ENCODE peak calls at places on chromosomes 7 and 10, in five cellular contexts. One of them, this sample, is unnamed.

GRCh38 chr7:131164025-131164899 is 163.4 kb upstream of the MKLN1 start:
- DNase-seq in left ventricle myocardium inferior: no peak
- DNase-seq in thoracic aorta: no peak
- DNase-seq in BE2C: no peak
- DNase-seq in mammary epithelial cell: peak
- DNase-seq in this sample: peak

GRCh38 chr10:112716076-112716475 is 234.0 kb upstream of the TCF7L2 start:
- DNase-seq in left ventricle myocardium inferior: no peak
- DNase-seq in thoracic aorta: no peak
- DNase-seq in BE2C: no peak
- DNase-seq in mammary epithelial cell: peak
- DNase-seq in this sample: no peak

GRCh38 chr7:149466364-149466763 is 5.5 kb upstream of the ZNF777 start:
- DNase-seq in left ventricle myocardium inferior: no peak
- DNase-seq in thoracic aorta: no peak
- DNase-seq in BE2C: no peak
- DNase-seq in mammary epithelial cell: no peak
- DNase-seq in this sample: no peak

GRCh38 chr10:86668297-86669165 is at the start of gene LDB3:
- DNase-seq in left ventricle myocardium inferior: peak
- DNase-seq in thoracic aorta: peak
- DNase-seq in BE2C: peak
- DNase-seq in mammary epithelial cell: no peak
- DNase-seq in this sample: peak

GRCh38 chr10:60878224-60878623 is 65.8 kb downstream of the RHOBTB1 start:
- DNase-seq in left ventricle myocardium inferior: no peak
- DNase-seq in thoracic aorta: no peak
- DNase-seq in BE2C: no peak
- DNase-seq in mammary epithelial cell: peak
- DNase-seq in this sample: no peak

GRCh38 chr7:50206521-50207250 is 97.8 kb upstream of the IKZF1 start:
- DNase-seq in left ventricle myocardium inferior: no peak
- DNase-seq in thoracic aorta: no peak
- DNase-seq in BE2C: no peak
- DNase-seq in mammary epithelial cell: no peak
- DNase-seq in this sample: no peak

GRCh38 chr10:67772151-67772550 is 65.8 kb downstream of the DNAJC12 start:
- DNase-seq in left ventricle myocardium inferior: no peak
- DNase-seq in thoracic aorta: no peak
- DNase-seq in BE2C: no peak
- DNase-seq in mammary epithelial cell: no peak
- DNase-seq in this sample: no peak

GRCh38 chr7:46485481-46486065 is 564.5 kb upstream of the IGFBP3 start:
- DNase-seq in left ventricle myocardium inferior: no peak
- DNase-seq in thoracic aorta: no peak
- DNase-seq in BE2C: no peak
- DNase-seq in mammary epithelial cell: peak
- DNase-seq in this sample: peak

GRCh38 chr7:85630904-85631582 is 444.2 kb upstream of the SEMA3D start:
- DNase-seq in left ventricle myocardium inferior: no peak
- DNase-seq in thoracic aorta: no peak
- DNase-seq in BE2C: no peak
- DNase-seq in mammary epithelial cell: no peak
- DNase-seq in this sample: peak

GRCh38 chr10:90985301-90985700 is 64.4 kb upstream of the ANKRD1 start:
- DNase-seq in left ventricle myocardium inferior: no peak
- DNase-seq in thoracic aorta: no peak
- DNase-seq in BE2C: no peak
- DNase-seq in mammary epithelial cell: no peak
- DNase-seq in this sample: no peak

GRCh38 chr7:133742709-133743538 is 384.2 kb upstream of the LRGUK start:
- DNase-seq in left ventricle myocardium inferior: no peak
- DNase-seq in thoracic aorta: no peak
- DNase-seq in BE2C: peak
- DNase-seq in mammary epithelial cell: peak
- DNase-seq in this sample: peak

GRCh38 chr10:110872984-110873569 is 1.3 kb downstream of the PDCD4 start:
- DNase-seq in left ventricle myocardium inferior: no peak
- DNase-seq in thoracic aorta: no peak
- DNase-seq in BE2C: no peak
- DNase-seq in mammary epithelial cell: no peak
- DNase-seq in this sample: peak

GRCh38 chr10:127447197-127447596 is 101.9 kb upstream of the NPS start:
- DNase-seq in left ventricle myocardium inferior: no peak
- DNase-seq in thoracic aorta: no peak
- DNase-seq in BE2C: no peak
- DNase-seq in mammary epithelial cell: no peak
- DNase-seq in this sample: no peak

GRCh38 chr7:102050864-102051460 is 233.5 kb downstream of the CUX1 start:
- DNase-seq in left ventricle myocardium inferior: no peak
- DNase-seq in thoracic aorta: no peak
- DNase-seq in BE2C: no peak
- DNase-seq in mammary epithelial cell: peak
- DNase-seq in this sample: no peak

GRCh38 chr7:54877683-54878082 is 118.7 kb upstream of the SEC61G start:
- DNase-seq in left ventricle myocardium inferior: no peak
- DNase-seq in thoracic aorta: no peak
- DNase-seq in BE2C: peak
- DNase-seq in mammary epithelial cell: peak
- DNase-seq in this sample: peak

GRCh38 chr10:73950569-73950968 is 39.6 kb downstream of the PLAU start:
- DNase-seq in left ventricle myocardium inferior: no peak
- DNase-seq in thoracic aorta: no peak
- DNase-seq in BE2C: peak
- DNase-seq in mammary epithelial cell: no peak
- DNase-seq in this sample: peak

GRCh38 chr7:29106128-29106988 is 40.0 kb downstream of the CPVL start:
- DNase-seq in left ventricle myocardium inferior: no peak
- DNase-seq in thoracic aorta: no peak
- DNase-seq in BE2C: peak
- DNase-seq in mammary epithelial cell: peak
- DNase-seq in this sample: peak

GRCh38 chr10:117544729-117545140 is 2.2 kb downstream of the EMX2 start:
- DNase-seq in left ventricle myocardium inferior: no peak
- DNase-seq in thoracic aorta: no peak
- DNase-seq in BE2C: no peak
- DNase-seq in mammary epithelial cell: no peak
- DNase-seq in this sample: no peak

GRCh38 chr10:62912086-62912485 is 95.9 kb upstream of the EGR2 start:
- DNase-seq in left ventricle myocardium inferior: no peak
- DNase-seq in thoracic aorta: no peak
- DNase-seq in BE2C: no peak
- DNase-seq in mammary epithelial cell: no peak
- DNase-seq in this sample: no peak

GRCh38 chr10:71272122-71272771 is 46.8 kb upstream of the SLC29A3 start:
- DNase-seq in left ventricle myocardium inferior: no peak
- DNase-seq in thoracic aorta: no peak
- DNase-seq in BE2C: no peak
- DNase-seq in mammary epithelial cell: peak
- DNase-seq in this sample: peak

GRCh38 chr10:95467162-95467599 is 94.0 kb downstream of the SORBS1 start:
- DNase-seq in left ventricle myocardium inferior: peak
- DNase-seq in thoracic aorta: no peak
- DNase-seq in BE2C: no peak
- DNase-seq in mammary epithelial cell: peak
- DNase-seq in this sample: peak

GRCh38 chr7:128815289-128815938 is 14.8 kb upstream of the FLNC start:
- DNase-seq in left ventricle myocardium inferior: no peak
- DNase-seq in thoracic aorta: no peak
- DNase-seq in BE2C: no peak
- DNase-seq in mammary epithelial cell: no peak
- DNase-seq in this sample: no peak

GRCh38 chr10:113133497-113133896 is 183.4 kb downstream of the TCF7L2 start:
- DNase-seq in left ventricle myocardium inferior: no peak
- DNase-seq in thoracic aorta: no peak
- DNase-seq in BE2C: no peak
- DNase-seq in mammary epithelial cell: no peak
- DNase-seq in this sample: peak

GRCh38 chr10:95414844-95415545 is 124.2 kb upstream of the PDLIM1 start:
- DNase-seq in left ventricle myocardium inferior: peak
- DNase-seq in thoracic aorta: no peak
- DNase-seq in BE2C: no peak
- DNase-seq in mammary epithelial cell: peak
- DNase-seq in this sample: no peak

GRCh38 chr10:97412891-97413304 is 11.8 kb upstream of the RRP12 start:
- DNase-seq in left ventricle myocardium inferior: no peak
- DNase-seq in thoracic aorta: no peak
- DNase-seq in BE2C: no peak
- DNase-seq in mammary epithelial cell: peak
- DNase-seq in this sample: no peak

GRCh38 chr7:14988941-14989340 is 86.4 kb upstream of the DGKB start:
- DNase-seq in left ventricle myocardium inferior: no peak
- DNase-seq in thoracic aorta: no peak
- DNase-seq in BE2C: peak
- DNase-seq in mammary epithelial cell: no peak
- DNase-seq in this sample: no peak

GRCh38 chr7:43669286-43670081 is 59.8 kb downstream of the COA1 start:
- DNase-seq in left ventricle myocardium inferior: no peak
- DNase-seq in thoracic aorta: no peak
- DNase-seq in BE2C: no peak
- DNase-seq in mammary epithelial cell: no peak
- DNase-seq in this sample: peak

GRCh38 chr10:48594371-48594770 is 10.5 kb downstream of the ARHGAP22 start:
- DNase-seq in left ventricle myocardium inferior: no peak
- DNase-seq in thoracic aorta: no peak
- DNase-seq in BE2C: no peak
- DNase-seq in mammary epithelial cell: no peak
- DNase-seq in this sample: no peak

GRCh38 chr7:33841658-33842057 is 63.7 kb upstream of the BMPER start:
- DNase-seq in left ventricle myocardium inferior: no peak
- DNase-seq in thoracic aorta: no peak
- DNase-seq in BE2C: no peak
- DNase-seq in mammary epithelial cell: peak
- DNase-seq in this sample: peak

GRCh38 chr7:23418046-23418445 is 52.2 kb downstream of the IGF2BP3 start:
- DNase-seq in left ventricle myocardium inferior: no peak
- DNase-seq in thoracic aorta: no peak
- DNase-seq in BE2C: no peak
- DNase-seq in mammary epithelial cell: peak
- DNase-seq in this sample: peak

GRCh38 chr7:131769241-131769640 is 212.8 kb upstream of the PODXL start:
- DNase-seq in left ventricle myocardium inferior: no peak
- DNase-seq in thoracic aorta: no peak
- DNase-seq in BE2C: no peak
- DNase-seq in mammary epithelial cell: peak
- DNase-seq in this sample: peak

GRCh38 chr7:133235212-133235883 is 17.5 kb upstream of the EXOC4 start:
- DNase-seq in left ventricle myocardium inferior: no peak
- DNase-seq in thoracic aorta: no peak
- DNase-seq in BE2C: no peak
- DNase-seq in mammary epithelial cell: peak
- DNase-seq in this sample: peak

GRCh38 chr7:7948233-7948632 is 20.4 kb upstream of the GLCCI1 start:
- DNase-seq in left ventricle myocardium inferior: no peak
- DNase-seq in thoracic aorta: no peak
- DNase-seq in BE2C: no peak
- DNase-seq in mammary epithelial cell: no peak
- DNase-seq in this sample: no peak

GRCh38 chr7:7946486-7946885 is 22.1 kb upstream of the GLCCI1 start:
- DNase-seq in left ventricle myocardium inferior: no peak
- DNase-seq in thoracic aorta: no peak
- DNase-seq in BE2C: no peak
- DNase-seq in mammary epithelial cell: no peak
- DNase-seq in this sample: no peak

GRCh38 chr7:7943951-7944350 is 24.6 kb upstream of the GLCCI1 start:
- DNase-seq in left ventricle myocardium inferior: no peak
- DNase-seq in thoracic aorta: no peak
- DNase-seq in BE2C: no peak
- DNase-seq in mammary epithelial cell: peak
- DNase-seq in this sample: no peak

DNA sequence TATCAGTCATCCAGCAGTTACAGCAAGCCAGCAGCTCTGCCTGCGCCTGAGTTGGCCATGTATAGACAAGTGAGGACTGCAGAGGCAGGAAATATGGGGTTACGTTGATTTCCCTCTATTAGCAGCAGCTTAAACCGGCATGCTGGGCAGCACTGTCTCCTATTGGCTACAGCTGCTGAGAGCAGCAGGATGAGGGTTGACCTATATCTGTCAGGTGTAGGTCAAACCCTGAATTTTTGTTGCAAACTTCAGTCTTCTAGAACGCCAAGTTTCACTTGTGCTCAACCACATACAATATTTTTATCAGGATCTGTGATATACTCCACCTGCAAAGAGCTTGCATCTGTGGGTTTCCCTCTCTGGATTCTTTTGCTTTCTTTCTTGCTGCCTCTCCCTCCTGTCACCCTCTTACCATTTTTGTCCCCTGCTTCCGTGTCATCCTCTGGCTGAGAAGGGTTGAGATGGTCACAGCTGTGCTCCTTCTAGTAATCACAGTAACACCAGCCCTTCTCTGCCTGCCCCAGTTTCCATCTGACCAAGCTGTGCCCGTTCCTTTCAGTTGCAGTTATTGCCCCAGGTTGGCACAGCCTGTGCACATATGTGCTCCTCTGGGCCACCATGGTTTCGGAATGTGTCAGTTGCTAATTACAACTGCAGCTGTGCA is 23.8 kb upstream of the GLCCI1 start:
- DNase-seq in left ventricle myocardium inferior: no peak
- DNase-seq in thoracic aorta: no peak
- DNase-seq in BE2C: no peak
- DNase-seq in mammary epithelial cell: no peak
- DNase-seq in this sample: no peak
- H3K4me3 ChIP-seq in left ventricle myocardium inferior: no peak
- H3K4me3 ChIP-seq in thoracic aorta: no peak
- H3K4me3 ChIP-seq in BE2C: no peak
- H3K4me3 ChIP-seq in mammary epithelial cell: no peak
- H3K4me3 ChIP-seq in this sample: no peak

DNA sequence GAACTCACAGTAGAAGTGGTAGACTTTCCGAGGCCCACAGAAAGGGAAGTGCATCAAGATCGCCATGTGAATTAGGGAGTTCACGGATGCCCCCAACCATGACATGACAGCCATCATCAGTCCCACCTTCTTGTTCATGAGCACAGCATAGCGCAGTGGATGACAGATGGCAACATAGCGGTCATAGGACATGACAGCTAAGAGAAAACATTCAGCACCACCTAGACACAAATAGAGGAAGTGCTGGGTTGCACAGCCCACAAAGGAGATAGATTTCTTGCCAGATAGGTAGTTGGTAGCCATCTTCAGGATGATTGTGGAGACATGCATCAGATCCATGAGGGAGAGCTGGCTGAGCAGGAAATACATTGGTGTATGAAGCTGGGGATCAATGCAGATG is 342 bp downstream of the OR2AE1 start:
- DNase-seq in left ventricle myocardium inferior: no peak
- DNase-seq in thoracic aorta: no peak
- DNase-seq in BE2C: no peak
- DNase-seq in mammary epithelial cell: no peak
- DNase-seq in this sample: no peak
- TF ChIP-seq CTCF in left ventricle myocardium inferior: no peak
- TF ChIP-seq CTCF in thoracic aorta: no peak
- TF ChIP-seq CTCF in BE2C: no peak
- TF ChIP-seq CTCF in mammary epithelial cell: no peak
- TF ChIP-seq CTCF in this sample: no peak

GRCh38 chr7:151782598-151783448 is 94.1 kb downstream of the PRKAG2 start:
- DNase-seq in left ventricle myocardium inferior: peak
- DNase-seq in thoracic aorta: no peak
- DNase-seq in BE2C: peak
- DNase-seq in mammary epithelial cell: peak
- DNase-seq in this sample: peak
- H3K4me3 ChIP-seq in left ventricle myocardium inferior: peak
- H3K4me3 ChIP-seq in thoracic aorta: peak
- H3K4me3 ChIP-seq in BE2C: peak
- H3K4me3 ChIP-seq in mammary epithelial cell: peak
- H3K4me3 ChIP-seq in this sample: peak

GRCh38 chr10:124229516-124230051 is 136.2 kb upstream of the CHST15 start:
- DNase-seq in left ventricle myocardium inferior: no peak
- DNase-seq in thoracic aorta: no peak
- DNase-seq in BE2C: no peak
- DNase-seq in mammary epithelial cell: no peak
- DNase-seq in this sample: no peak
- TF ChIP-seq CTCF in left ventricle myocardium inferior: no peak
- TF ChIP-seq CTCF in thoracic aorta: no peak
- TF ChIP-seq CTCF in BE2C: no peak
- TF ChIP-seq CTCF in mammary epithelial cell: no peak
- TF ChIP-seq CTCF in this sample: no peak

This sample was measured in cardiac fibroblast.